ENCODE peak calls at places on chromosomes 7 and 10, in eight cellular contexts. J is NB4, G is suprapubic skin, O is upper lobe of left lung, Q is tibial nerve, R is sigmoid colon, C is lower leg skin, B is ovary. T is an unnamed sample.

GRCh38 chr10:3805791-3806381 is 20.9 kb upstream of the KLF6 start:
- DNase-seq in J (peak), G (no peak), O (no peak), Q (no peak), R (peak), C (no peak), B (no peak), T (no peak)

GRCh38 chr10:87546221-87546620 is 41.5 kb downstream of the MINPP1 start:
- DNase-seq in J (peak), G (no peak), O (no peak), Q (no peak), R (no peak), C (no peak), B (no peak), T (no peak)

GRCh38 chr7:98178321-98178720 is 32.9 kb upstream of the BHLHA15 start:
- DNase-seq in J (no peak), G (no peak), O (peak), Q (no peak), R (no peak), C (no peak), B (no peak), T (no peak)

GRCh38 chr7:51304729-51305128 is 11.9 kb downstream of the COBL start:
- DNase-seq in J (no peak), G (no peak), O (no peak), Q (no peak), R (no peak), C (no peak), B (no peak), T (no peak)

GRCh38 chr10:99621454-99622246 is 1.4 kb upstream of the SLC25A28 start:
- DNase-seq in J (no peak), G (no peak), O (peak), Q (no peak), R (no peak), C (no peak), B (peak), T (no peak)

GRCh38 chr7:135911091-135911490 is 66.1 kb downstream of the MTPN start:
- DNase-seq in J (no peak), G (no peak), O (no peak), Q (no peak), R (peak), C (no peak), B (peak), T (no peak)

GRCh38 chr10:6009961-6010360 is 32.6 kb upstream of the IL15RA start:
- DNase-seq in J (no peak), G (no peak), O (no peak), Q (no peak), R (no peak), C (no peak), B (no peak), T (no peak)

GRCh38 chr7:92717982-92718716 is 118.2 kb downstream of the CDK6 start:
- DNase-seq in J (peak), G (no peak), O (no peak), Q (peak), R (peak), C (peak), B (no peak), T (peak)

GRCh38 chr7:151518105-151518780 is 1.5 kb downstream of the RHEB start:
- DNase-seq in J (peak), G (no peak), O (no peak), Q (no peak), R (peak), C (peak), B (peak), T (no peak)

GRCh38 chr10:15461353-15462108 is 90.4 kb upstream of the FAM171A1 start:
- DNase-seq in J (peak), G (no peak), O (no peak), Q (peak), R (no peak), C (no peak), B (no peak), T (no peak)

GRCh38 chr10:25082276-25083204 is 66.1 kb downstream of the THNSL1 start:
- DNase-seq in J (peak), G (no peak), O (no peak), Q (no peak), R (no peak), C (no peak), B (no peak), T (no peak)

GRCh38 chr7:73909051-73909941 is 48.3 kb downstream of the TMEM270 start:
- DNase-seq in J (peak), G (peak), O (no peak), Q (no peak), R (peak), C (peak), B (no peak), T (no peak)

GRCh38 chr7:50838675-50839377 is 56.1 kb upstream of the GRB10 start:
- DNase-seq in J (no peak), G (peak), O (no peak), Q (no peak), R (no peak), C (peak), B (peak), T (no peak)

GRCh38 chr10:130817046-130817624 is 494.4 kb downstream of the TCERG1L start:
- DNase-seq in J (peak), G (no peak), O (no peak), Q (no peak), R (no peak), C (peak), B (no peak), T (no peak)

GRCh38 chr7:94769726-94770125 is 113.8 kb upstream of the SGCE start:
- DNase-seq in J (no peak), G (no peak), O (no peak), Q (no peak), R (no peak), C (no peak), B (no peak), T (no peak)

GRCh38 chr10:11646450-11646849 is 35.0 kb upstream of the USP6NL start:
- DNase-seq in J (no peak), G (no peak), O (no peak), Q (no peak), R (no peak), C (no peak), B (no peak), T (no peak)

GRCh38 chr10:49569031-49569765 is 30.3 kb upstream of the ERCC6 start:
- DNase-seq in J (peak), G (no peak), O (no peak), Q (no peak), R (no peak), C (no peak), B (no peak), T (no peak)

GRCh38 chr10:18719811-18720210 is 60.6 kb downstream of the ARL5B start:
- DNase-seq in J (no peak), G (no peak), O (no peak), Q (no peak), R (no peak), C (no peak), B (no peak), T (no peak)

GRCh38 chr7:132703742-132704141 is 127.5 kb upstream of the PLXNA4 start:
- DNase-seq in J (no peak), G (no peak), O (no peak), Q (no peak), R (no peak), C (no peak), B (no peak), T (no peak)

GRCh38 chr7:37732253-37732652 is 48.7 kb downstream of the GPR141 start:
- DNase-seq in J (peak), G (no peak), O (no peak), Q (peak), R (no peak), C (no peak), B (no peak), T (peak)

GRCh38 chr10:983401-983800 is 4.8 kb upstream of the GTPBP4 start:
- DNase-seq in J (no peak), G (no peak), O (no peak), Q (no peak), R (no peak), C (peak), B (no peak), T (no peak)

GRCh38 chr10:94104316-94105060 is 110.8 kb downstream of the PLCE1 start:
- DNase-seq in J (no peak), G (no peak), O (no peak), Q (no peak), R (no peak), C (no peak), B (no peak), T (no peak)

GRCh38 chr7:131159961-131160361 is 167.7 kb upstream of the MKLN1 start:
- DNase-seq in J (no peak), G (no peak), O (no peak), Q (no peak), R (no peak), C (no peak), B (no peak), T (no peak)

GRCh38 chr7:108568801-108569380 is 615 bp downstream of the THAP5 start:
- DNase-seq in J (no peak), G (no peak), O (no peak), Q (no peak), R (no peak), C (no peak), B (no peak), T (no peak)

GRCh38 chr7:108565987-108566386 is 3.5 kb downstream of the THAP5 start:
- DNase-seq in J (no peak), G (no peak), O (no peak), Q (no peak), R (no peak), C (no peak), B (no peak), T (no peak)

GRCh38 chr7:108570146-108570755 is 577 bp downstream of the DNAJB9 start:
- DNase-seq in J (peak), G (peak), O (peak), Q (no peak), R (peak), C (peak), B (no peak), T (peak)

GRCh38 chr7:108572487-108572886 is 2.8 kb downstream of the DNAJB9 start:
- DNase-seq in J (no peak), G (no peak), O (no peak), Q (no peak), R (no peak), C (no peak), B (no peak), T (no peak)

DNA sequence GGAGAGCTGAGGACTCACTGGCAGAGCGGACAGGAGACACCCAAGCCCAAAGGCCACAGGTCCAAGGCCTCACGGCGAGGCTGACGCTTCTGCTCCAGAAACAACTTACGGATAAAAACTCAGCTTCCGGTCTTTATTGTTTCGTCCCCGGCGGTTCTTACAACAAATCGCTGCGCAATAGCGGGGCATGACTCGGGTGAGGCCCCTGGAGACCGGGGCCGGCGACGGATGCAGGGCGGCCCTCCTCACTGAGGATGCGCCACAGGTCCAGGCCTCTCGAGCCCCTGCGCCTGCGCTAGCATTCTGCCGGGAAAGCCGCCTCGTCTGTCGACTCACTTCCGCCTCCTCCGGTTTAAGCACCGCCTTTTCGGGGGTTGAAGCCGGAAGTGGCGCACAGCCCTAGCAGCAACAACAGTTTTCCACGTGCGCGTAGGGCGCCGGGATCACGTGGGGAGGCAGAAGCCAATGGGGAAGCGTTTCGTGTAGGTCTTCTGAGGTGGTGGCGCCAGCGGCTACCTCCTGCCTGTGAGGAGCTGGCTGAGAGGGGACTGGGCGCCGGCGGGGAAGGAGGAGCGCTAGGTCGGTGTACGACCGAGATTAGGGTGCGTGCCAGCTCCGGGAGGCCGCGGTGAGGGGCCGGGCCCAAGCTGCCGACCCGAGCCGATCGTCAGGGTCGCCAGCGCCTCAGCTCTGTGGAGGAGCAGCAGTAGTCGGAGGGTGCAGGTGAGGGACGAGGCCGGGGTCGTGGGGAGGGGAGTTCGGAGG is at the start of the genes DNAJB9 and THAP5:
- DNase-seq in J (peak), G (peak), O (peak), Q (peak), R (peak), C (peak), B (peak), T (peak)
- TF ChIP-seq POLR2A in J (peak), G (peak), O (peak), Q (peak), R (peak), C (peak), B (peak), T (peak)

GRCh38 chr10:22005763-22006162 is 2.2 kb upstream of the DNAJC1 start:
- DNase-seq in J (no peak), G (no peak), O (no peak), Q (no peak), R (no peak), C (no peak), B (no peak), T (no peak)

GRCh38 chr10:22003111-22003963 is at the start of gene DNAJC1:
- DNase-seq in J (peak), G (peak), O (peak), Q (peak), R (peak), C (peak), B (peak), T (peak)

GRCh38 chr10:22003964-22004281 is 393 bp upstream of the DNAJC1 start:
- DNase-seq in J (no peak), G (no peak), O (no peak), Q (no peak), R (no peak), C (no peak), B (no peak), T (no peak)

GRCh38 chr10:22006379-22006884 is 2.9 kb upstream of the DNAJC1 start:
- DNase-seq in J (no peak), G (no peak), O (no peak), Q (no peak), R (no peak), C (no peak), B (no peak), T (no peak)

GRCh38 chr10:22002531-22003110 is 909 bp downstream of the DNAJC1 start:
- DNase-seq in J (peak), G (no peak), O (no peak), Q (no peak), R (no peak), C (no peak), B (no peak), T (no peak)
- TF ChIP-seq POLR2A in J (no peak), G (no peak), O (no peak), Q (no peak), R (no peak), C (no peak), B (no peak), T (no peak)

GRCh38 chr10:95513008-95513589 is 48.1 kb downstream of the SORBS1 start:
- DNase-seq in J (no peak), G (no peak), O (no peak), Q (peak), R (no peak), C (no peak), B (no peak), T (no peak)
- TF ChIP-seq POLR2A in J (no peak), G (no peak), O (no peak), Q (no peak), R (no peak), C (no peak), B (no peak), T (no peak)

GRCh38 chr10:96719205-96719604 is 1.1 kb downstream of the PIK3AP1 start:
- DNase-seq in J (no peak), G (no peak), O (no peak), Q (no peak), R (no peak), C (no peak), B (no peak), T (no peak)

GRCh38 chr10:96718304-96718990 is 1.9 kb downstream of the PIK3AP1 start:
- DNase-seq in J (peak), G (no peak), O (no peak), Q (no peak), R (no peak), C (no peak), B (no peak), T (no peak)

GRCh38 chr10:96719850-96720421 is 378 bp downstream of the PIK3AP1 start:
- DNase-seq in J (peak), G (peak), O (peak), Q (no peak), R (peak), C (peak), B (peak), T (peak)

GRCh38 chr10:96721207-96721572 is 876 bp upstream of the PIK3AP1 start:
- DNase-seq in J (no peak), G (no peak), O (no peak), Q (no peak), R (no peak), C (peak), B (no peak), T (no peak)

DNA sequence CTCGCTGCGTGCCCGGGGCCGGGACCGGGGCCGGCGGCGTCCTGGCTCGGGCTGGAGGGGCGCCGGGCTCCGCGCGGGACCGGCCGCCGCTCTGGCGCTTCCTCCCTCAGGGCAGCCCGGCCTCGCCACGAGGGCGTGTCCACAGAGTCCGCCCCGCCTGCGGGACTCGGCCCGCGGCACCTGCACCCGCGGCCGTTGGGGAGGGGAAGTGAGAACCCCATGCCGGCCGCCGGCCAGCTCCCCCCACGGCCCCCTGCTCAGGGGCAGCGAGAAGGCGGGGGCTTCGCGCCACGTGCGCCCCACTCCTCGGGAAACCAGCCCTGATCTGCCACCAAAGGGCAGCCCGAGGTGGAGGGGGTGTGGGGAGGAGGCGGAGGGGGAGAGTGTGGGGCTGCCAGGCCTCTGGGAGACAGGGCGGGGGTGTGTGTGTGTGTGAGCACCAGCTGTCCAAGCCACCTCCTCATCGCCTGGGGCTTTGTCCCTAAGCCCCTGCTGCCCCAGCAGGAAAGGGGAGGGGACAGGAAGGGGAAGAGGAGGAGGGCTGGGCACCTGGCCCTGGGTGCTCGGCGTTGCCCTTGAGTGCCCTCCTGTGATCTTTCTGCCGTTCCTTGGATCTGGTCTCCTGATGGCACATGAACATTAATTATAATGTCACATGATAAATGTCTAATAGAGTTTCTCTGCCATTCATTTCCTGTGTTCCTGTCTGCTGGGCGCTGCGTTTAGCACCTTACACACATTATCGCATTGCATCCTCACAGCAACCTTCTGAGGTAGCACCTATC is at the start of gene PIK3AP1:
- DNase-seq in J (peak), G (no peak), O (peak), Q (peak), R (peak), C (peak), B (peak), T (peak)
- TF ChIP-seq POLR2A in J (peak), G (peak), O (peak), Q (peak), R (no peak), C (no peak), B (no peak), T (peak)

GRCh38 chr7:114085592-114086490 is 167.0 kb upstream of the PPP1R3A start:
- DNase-seq in J (peak), G (peak), O (peak), Q (peak), R (peak), C (peak), B (peak), T (no peak)
- TF ChIP-seq POLR2A in J (no peak), G (no peak), O (peak), Q (peak), R (peak), C (no peak), B (peak), T (no peak)

GRCh38 chr7:21945374-21946227 is at the start of gene CDCA7L:
- DNase-seq in J (peak), G (peak), O (peak), Q (no peak), R (peak), C (peak), B (peak), T (peak)
- TF ChIP-seq POLR2A in J (peak), G (peak), O (peak), Q (peak), R (no peak), C (no peak), B (peak), T (peak)

DNA sequence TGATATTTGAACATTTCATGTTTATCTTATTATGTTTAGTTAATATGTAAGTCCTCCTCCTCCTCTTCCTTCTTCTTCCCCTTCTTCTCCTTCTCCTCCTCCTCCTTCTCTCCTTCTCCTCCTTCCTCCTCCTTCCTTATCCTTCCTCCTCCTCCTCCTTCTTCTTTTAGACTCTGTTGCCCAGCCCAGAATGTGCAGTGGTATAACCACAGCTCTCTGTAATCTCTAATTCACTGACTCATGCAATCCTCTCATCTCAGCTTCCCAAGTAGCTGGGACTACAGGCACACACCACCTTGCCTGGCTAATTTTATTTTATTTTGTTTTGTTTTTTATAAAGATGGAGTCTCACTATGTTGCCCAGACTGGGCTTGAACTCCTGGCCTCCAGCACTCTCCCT is 83.4 kb upstream of the ODAD2 start:
- DNase-seq in J (no peak), G (no peak), O (no peak), Q (no peak), R (no peak), C (no peak), B (no peak), T (no peak)
- TF ChIP-seq POLR2A in J (no peak), G (no peak), O (no peak), Q (no peak), R (no peak), C (no peak), B (no peak), T (no peak)

GRCh38 chr7:29989257-29989995 is at the start of gene SCRN1:
- DNase-seq in J (peak), G (no peak), O (peak), Q (peak), R (peak), C (peak), B (peak), T (peak)
- TF ChIP-seq POLR2A in J (no peak), G (no peak), O (no peak), Q (peak), R (no peak), C (no peak), B (no peak), T (no peak)

GRCh38 chr10:44640429-44640828 is 255.5 kb upstream of the CXCL12 start:
- DNase-seq in J (no peak), G (no peak), O (no peak), Q (no peak), R (no peak), C (no peak), B (no peak), T (no peak)

GRCh38 chr10:44635181-44635580 is 250.3 kb upstream of the CXCL12 start:
- DNase-seq in J (no peak), G (no peak), O (no peak), Q (no peak), R (no peak), C (no peak), B (no peak), T (no peak)

DNA sequence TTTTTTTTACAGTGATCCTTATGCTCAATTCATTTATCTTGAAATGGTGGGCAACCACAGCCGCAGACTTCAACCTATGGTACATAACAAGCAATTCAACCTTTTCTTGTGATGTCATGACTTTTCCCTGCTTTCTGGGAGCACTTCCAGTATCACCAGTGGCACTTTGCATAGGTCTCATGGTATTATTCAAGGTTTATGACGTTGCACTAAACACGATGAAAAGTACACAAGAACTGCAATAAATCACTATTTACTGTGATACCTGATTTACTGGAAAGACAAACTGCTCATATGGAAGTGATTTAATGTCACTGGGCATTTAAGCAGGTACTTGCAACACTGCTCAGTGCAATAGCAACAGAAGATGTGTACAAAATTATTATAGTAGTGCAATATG is 251.7 kb upstream of the CXCL12 start:
- DNase-seq in J (no peak), G (no peak), O (no peak), Q (no peak), R (no peak), C (no peak), B (no peak), T (no peak)
- TF ChIP-seq POLR2A in J (no peak), G (no peak), O (no peak), Q (no peak), R (no peak), C (no peak), B (no peak), T (no peak)